ENCODE peak calls at places on chromosome 5, in six cellular contexts. K is left lung, V is colonic mucosa, N is fibroblast of lung, E is mesenchymal stem cell, R is dorsolateral prefrontal cortex. H is an unnamed sample.

GRCh38 chr5:166509085-166509484 is 1782.4 kb upstream of the WWC1 start:
- DNase-seq in K (no peak), V (no peak), N (peak), E (peak), R (no peak), H (no peak)

GRCh38 chr5:29963956-29964355 is 1229.5 kb upstream of the CDH6 start:
- DNase-seq in K (no peak), V (no peak), N (no peak), E (no peak), R (no peak), H (no peak)

GRCh38 chr5:97529354-97529753 is 346.3 kb upstream of the RIOK2 start:
- DNase-seq in K (no peak), V (no peak), N (peak), E (no peak), R (no peak), H (no peak)

GRCh38 chr5:37875051-37875787 is 35.4 kb upstream of the GDNF start:
- DNase-seq in K (no peak), V (no peak), N (peak), E (peak), R (no peak), H (no peak)

GRCh38 chr5:115773010-115773580 is 43.4 kb downstream of the CDO1 start:
- DNase-seq in K (no peak), V (no peak), N (no peak), E (no peak), R (no peak), H (peak)

GRCh38 chr5:79547982-79548381 is 34.0 kb upstream of the HOMER1 start:
- DNase-seq in K (no peak), V (no peak), N (no peak), E (no peak), R (no peak), H (no peak)

GRCh38 chr5:180799194-180799593 is 3.4 kb downstream of the MGAT1 start:
- DNase-seq in K (no peak), V (peak), N (no peak), E (no peak), R (peak), H (no peak)

GRCh38 chr5:67702008-67702407 is 505.4 kb upstream of the CD180 start:
- DNase-seq in K (no peak), V (no peak), N (no peak), E (no peak), R (no peak), H (no peak)

GRCh38 chr5:141223112-141223783 is at the start of gene PCDHB14:
- DNase-seq in K (no peak), V (no peak), N (peak), E (peak), R (no peak), H (no peak)

GRCh38 chr5:141326088-141326854 is 4.0 kb upstream of the PCDHGA1 start:
- DNase-seq in K (no peak), V (peak), N (peak), E (peak), R (peak), H (peak)

GRCh38 chr5:40717281-40717680 is 37.6 kb downstream of the PTGER4 start:
- DNase-seq in K (no peak), V (no peak), N (peak), E (peak), R (no peak), H (no peak)

GRCh38 chr5:159156839-159157238 is 52.5 kb downstream of the RNF145 start:
- DNase-seq in K (no peak), V (peak), N (peak), E (peak), R (no peak), H (peak)

GRCh38 chr5:171226096-171226495 is 83.0 kb upstream of the TLX3 start:
- DNase-seq in K (no peak), V (no peak), N (no peak), E (no peak), R (no peak), H (no peak)

GRCh38 chr5:57581772-57582171 is 99.2 kb upstream of the ACTBL2 start:
- DNase-seq in K (no peak), V (no peak), N (peak), E (no peak), R (no peak), H (no peak)

GRCh38 chr5:83914662-83915418 is 194.2 kb upstream of the HAPLN1 start:
- DNase-seq in K (no peak), V (no peak), N (peak), E (no peak), R (no peak), H (no peak)

GRCh38 chr5:67115238-67115637 is 81.4 kb downstream of the CD180 start:
- DNase-seq in K (no peak), V (no peak), N (no peak), E (no peak), R (no peak), H (no peak)

GRCh38 chr5:150114102-150114641 is 27.8 kb upstream of the CSF1R start:
- DNase-seq in K (no peak), V (no peak), N (no peak), E (no peak), R (peak), H (no peak)

GRCh38 chr5:176542596-176543427 is 5.6 kb upstream of the RNF44 start:
- DNase-seq in K (peak), V (no peak), N (peak), E (peak), R (no peak), H (peak)

GRCh38 chr5:78641060-78641474 is 7.5 kb downstream of the LHFPL2 start:
- DNase-seq in K (no peak), V (no peak), N (no peak), E (no peak), R (no peak), H (no peak)

GRCh38 chr5:71960196-71960595 is 147.1 kb upstream of the MAP1B start:
- DNase-seq in K (no peak), V (no peak), N (no peak), E (no peak), R (no peak), H (no peak)

GRCh38 chr5:71955718-71956117 is 151.6 kb upstream of the MAP1B start:
- DNase-seq in K (no peak), V (no peak), N (no peak), E (no peak), R (no peak), H (no peak)

GRCh38 chr5:71957431-71957934 is 149.8 kb upstream of the MAP1B start:
- DNase-seq in K (no peak), V (no peak), N (no peak), E (no peak), R (no peak), H (no peak)

GRCh38 chr5:71954329-71954728 is 152.9 kb upstream of the MAP1B start:
- DNase-seq in K (no peak), V (no peak), N (no peak), E (no peak), R (no peak), H (no peak)
- H3K27ac ChIP-seq in K (no peak), V (no peak), N (no peak), E (no peak), R (no peak), H (no peak)

GRCh38 chr5:126449751-126450271 is 26.6 kb downstream of the GRAMD2B start:
- DNase-seq in K (no peak), V (no peak), N (peak), E (peak), R (no peak), H (no peak)
- H3K27ac ChIP-seq in K (no peak), V (peak), N (peak), E (no peak), R (peak), H (peak)

GRCh38 chr5:16809816-16810502 is 126.1 kb downstream of the MYO10 start:
- DNase-seq in K (no peak), V (peak), N (peak), E (peak), R (no peak), H (peak)

GRCh38 chr5:16807475-16807874 is 128.6 kb downstream of the MYO10 start:
- DNase-seq in K (no peak), V (no peak), N (peak), E (no peak), R (no peak), H (no peak)

GRCh38 chr5:16810503-16810854 is 125.6 kb downstream of the MYO10 start:
- DNase-seq in K (no peak), V (no peak), N (no peak), E (no peak), R (no peak), H (no peak)

GRCh38 chr5:16808021-16808420 is 128.1 kb downstream of the MYO10 start:
- DNase-seq in K (no peak), V (no peak), N (no peak), E (no peak), R (no peak), H (no peak)

DNA sequence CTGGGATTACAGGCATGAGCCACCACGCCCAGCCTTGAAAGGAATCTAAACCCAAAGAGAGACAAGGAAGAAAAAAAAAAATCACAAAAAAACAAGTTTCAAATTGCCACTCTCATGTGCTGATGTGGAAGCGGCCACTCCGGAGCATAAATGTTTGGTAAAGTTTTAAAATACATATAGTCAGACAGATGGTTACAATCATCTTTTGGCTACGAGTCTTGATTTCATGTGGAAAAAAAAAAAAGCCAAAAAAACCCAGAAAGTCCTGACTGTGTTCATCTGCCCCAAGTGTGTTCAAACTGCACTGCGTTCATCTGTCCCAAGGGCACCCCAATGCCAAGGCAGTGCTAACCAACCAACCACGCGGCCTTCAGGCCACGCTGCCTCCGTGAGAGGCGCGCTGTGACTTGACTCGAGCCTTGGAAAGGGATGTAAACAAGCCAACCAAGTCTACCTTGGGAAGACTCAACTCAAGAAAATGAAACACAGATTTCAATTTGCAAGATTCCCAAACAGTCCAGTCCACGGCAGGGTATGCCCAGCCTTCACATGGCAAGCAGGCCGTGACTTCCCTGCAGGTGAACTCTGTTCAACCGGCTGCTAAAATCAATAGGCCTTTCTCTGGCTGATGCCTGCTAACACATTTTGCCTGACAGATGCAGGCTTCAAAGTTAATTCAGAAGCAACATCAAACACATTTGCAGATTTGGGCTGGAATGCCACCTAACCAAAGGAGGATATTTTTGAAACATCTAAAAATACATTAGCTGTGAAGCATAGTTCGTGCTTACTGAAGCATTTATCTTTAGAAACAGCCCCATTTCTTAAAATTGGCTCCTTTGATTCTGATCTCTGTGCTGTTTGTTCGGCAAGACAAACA is 126.9 kb downstream of the MYO10 start:
- DNase-seq in K (no peak), V (no peak), N (no peak), E (no peak), R (no peak), H (no peak)
- H3K27ac ChIP-seq in K (peak), V (no peak), N (peak), E (peak), R (peak), H (no peak)

GRCh38 chr5:162496080-162496808 is 428.7 kb downstream of the GABRG2 start:
- DNase-seq in K (no peak), V (no peak), N (no peak), E (no peak), R (no peak), H (no peak)

GRCh38 chr5:162497455-162497854 is 429.9 kb downstream of the GABRG2 start:
- DNase-seq in K (no peak), V (no peak), N (no peak), E (no peak), R (no peak), H (no peak)
- H3K27ac ChIP-seq in K (no peak), V (no peak), N (no peak), E (no peak), R (no peak), H (no peak)

DNA sequence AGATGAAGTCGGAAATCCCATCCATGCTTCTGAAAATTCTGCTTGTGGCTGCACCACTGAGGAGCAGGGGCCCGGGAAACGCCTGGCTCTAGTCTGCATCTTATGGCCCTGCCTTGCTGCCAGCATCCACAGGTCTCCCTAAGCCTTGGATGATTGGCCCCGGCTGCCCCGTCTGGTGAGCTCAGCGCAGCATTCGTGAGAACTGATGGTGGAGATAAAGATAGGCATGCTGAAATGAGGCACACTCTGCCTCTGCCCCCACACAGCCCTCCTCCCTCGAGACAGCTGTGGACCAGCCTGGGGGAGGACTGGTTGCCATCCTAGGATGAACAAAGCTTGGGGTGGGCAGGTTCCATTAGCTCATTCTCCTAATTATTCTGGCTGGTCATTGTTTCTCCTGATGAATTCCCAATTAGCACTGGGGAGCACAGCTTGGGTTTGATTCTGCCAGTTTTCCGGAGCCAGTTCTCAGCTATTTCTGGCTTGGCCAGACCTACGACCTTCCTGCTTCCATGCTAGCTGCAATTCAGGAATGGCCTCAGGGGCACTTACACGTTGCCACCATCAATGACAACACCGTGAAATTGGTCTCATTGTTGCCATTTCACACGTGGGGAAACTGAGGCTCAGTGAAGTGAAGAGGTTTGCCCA is 62.8 kb upstream of the CPEB4 start:
- DNase-seq in K (no peak), V (no peak), N (peak), E (peak), R (peak), H (no peak)
- H3K27ac ChIP-seq in K (no peak), V (no peak), N (no peak), E (peak), R (no peak), H (no peak)

GRCh38 chr5:1437876-1438559 is 7.2 kb downstream of the SLC6A3 start:
- DNase-seq in K (peak), V (no peak), N (no peak), E (no peak), R (peak), H (no peak)
- H3K27ac ChIP-seq in K (no peak), V (no peak), N (no peak), E (no peak), R (no peak), H (no peak)

GRCh38 chr5:73445708-73446630 is 2.6 kb downstream of the FOXD1 start:
- DNase-seq in K (no peak), V (no peak), N (no peak), E (no peak), R (no peak), H (no peak)

GRCh38 chr5:73448072-73448432 is 525 bp downstream of the FOXD1 start:
- DNase-seq in K (peak), V (no peak), N (no peak), E (no peak), R (no peak), H (no peak)

GRCh38 chr5:73448451-73449136 is at the start of gene FOXD1:
- DNase-seq in K (peak), V (peak), N (peak), E (peak), R (no peak), H (peak)

GRCh38 chr5:73446631-73447233 is 1.8 kb downstream of the FOXD1 start:
- DNase-seq in K (peak), V (no peak), N (no peak), E (peak), R (no peak), H (no peak)

GRCh38 chr5:73447234-73448071 is 1.1 kb downstream of the FOXD1 start:
- DNase-seq in K (peak), V (peak), N (peak), E (peak), R (no peak), H (no peak)
- H3K27ac ChIP-seq in K (no peak), V (no peak), N (peak), E (peak), R (peak), H (no peak)

GRCh38 chr5:10577371-10578291 is 13.8 kb downstream of the ANKRD33B start:
- DNase-seq in K (peak), V (no peak), N (peak), E (no peak), R (peak), H (peak)
- H3K27ac ChIP-seq in K (no peak), V (no peak), N (no peak), E (no peak), R (peak), H (peak)

GRCh38 chr5:157150995-157151394 is 8.3 kb upstream of the MED7 start:
- DNase-seq in K (no peak), V (no peak), N (no peak), E (no peak), R (no peak), H (no peak)

GRCh38 chr5:157143127-157143959 is 678 bp upstream of the MED7 start:
- DNase-seq in K (no peak), V (peak), N (peak), E (no peak), R (peak), H (peak)

GRCh38 chr5:157148734-157149615 is 6.3 kb upstream of the MED7 start:
- DNase-seq in K (no peak), V (peak), N (peak), E (peak), R (peak), H (peak)
- H3K27ac ChIP-seq in K (no peak), V (no peak), N (no peak), E (no peak), R (no peak), H (no peak)

GRCh38 chr5:147437161-147437596 is 72.7 kb downstream of the DPYSL3 start:
- DNase-seq in K (no peak), V (no peak), N (peak), E (no peak), R (no peak), H (no peak)
- H3K27ac ChIP-seq in K (no peak), V (no peak), N (no peak), E (no peak), R (no peak), H (no peak)

H was measured in heart right ventricle.